ENCODE peak calls at places on chromosomes 11 and 22, in eight cellular contexts. W, O, A, C, H, F, K and G are unnamed samples.
A peak's percentile ranks its signal among the peaks of the same experiment; 100 is the strongest.

GRCh38 chr22:32775957-32776356 is 25.5 kb upstream of the TIMP3 start:
- DNase-seq in W (no peak), O (no peak), A (no peak), C (no peak), H (no peak), F (no peak), K (no peak), G (no peak)

GRCh38 chr11:113526521-113526920 is 51.3 kb upstream of the DRD2 start:
- DNase-seq in W (no peak), O (no peak), A (no peak), C (no peak), H (no peak), F (no peak), K (no peak), G (no peak)

GRCh38 chr22:50000587-50001387 is 11.8 kb downstream of the IL17REL start:
- DNase-seq in W (peak; percentile 51), O (no peak), A (no peak), C (no peak), H (no peak), F (peak; percentile 3), K (no peak), G (no peak)

GRCh38 chr11:106920899-106921504 is 97.3 kb downstream of the GUCY1A2 start:
- DNase-seq in W (no peak), O (no peak), A (no peak), C (no peak), H (no peak), F (no peak), K (no peak), G (no peak)

GRCh38 chr11:84384637-84385227 is 1098.6 kb upstream of the CCDC90B start:
- DNase-seq in W (peak; percentile 59), O (no peak), A (no peak), C (peak; percentile 6), H (no peak), F (peak; percentile 3), K (no peak), G (peak; percentile 66)

GRCh38 chr11:96294289-96294688 is 48.7 kb downstream of the MAML2 start:
- DNase-seq in W (no peak), O (no peak), A (no peak), C (no peak), H (no peak), F (no peak), K (no peak), G (no peak)

GRCh38 chr11:133163463-133164419 is 368.6 kb downstream of the OPCML start:
- DNase-seq in W (no peak), O (no peak), A (no peak), C (peak; percentile 12), H (no peak), F (peak; percentile 21), K (no peak), G (peak; percentile 5)

GRCh38 chr11:1574256-1575242 is 2.5 kb upstream of the DUSP8 start:
- DNase-seq in W (peak; percentile 69), O (no peak), A (no peak), C (peak; percentile 77), H (peak; percentile 41), F (peak; percentile 70), K (peak; percentile 77), G (no peak)

GRCh38 chr22:42500164-42500835 is 19.3 kb downstream of the RRP7A start:
- DNase-seq in W (peak; percentile 92), O (peak; percentile 54), A (peak; percentile 72), C (peak; percentile 98), H (peak; percentile 64), F (peak; percentile 80), K (peak; percentile 93), G (peak; percentile 64)

GRCh38 chr22:30694638-30695350 is at the start of gene OSBP2:
- DNase-seq in W (peak; percentile 61), O (no peak), A (no peak), C (peak; percentile 35), H (peak; percentile 12), F (peak; percentile 18), K (peak; percentile 64), G (no peak)

GRCh38 chr11:100761806-100762205 is 74.7 kb downstream of the ARHGAP42 start:
- DNase-seq in W (no peak), O (no peak), A (no peak), C (no peak), H (no peak), F (no peak), K (no peak), G (no peak)

GRCh38 chr11:118883368-118884071 is at the start of gene CXCR5:
- DNase-seq in W (no peak), O (no peak), A (no peak), C (peak; percentile 83), H (no peak), F (no peak), K (peak; percentile 46), G (peak; percentile 58)

GRCh38 chr11:74288161-74288560 is 23.3 kb downstream of the P4HA3 start:
- DNase-seq in W (no peak), O (no peak), A (no peak), C (no peak), H (no peak), F (peak; percentile 53), K (no peak), G (peak; percentile 95)

GRCh38 chr22:39284142-39284980 is 35.1 kb downstream of the RPL3 start:
- DNase-seq in W (no peak), O (no peak), A (no peak), C (no peak), H (no peak), F (no peak), K (no peak), G (no peak)

GRCh38 chr11:19789840-19790710 is 77.4 kb downstream of the NAV2 start:
- DNase-seq in W (no peak), O (no peak), A (no peak), C (no peak), H (no peak), F (no peak), K (no peak), G (peak; percentile 59)

GRCh38 chr11:25860677-25861445 is 471.1 kb upstream of the ANO3 start:
- DNase-seq in W (no peak), O (peak; percentile 17), A (no peak), C (no peak), H (no peak), F (no peak), K (no peak), G (peak; percentile 38)

GRCh38 chr11:62061356-62062222 is 62.2 kb upstream of the INCENP start:
- DNase-seq in W (no peak), O (no peak), A (no peak), C (no peak), H (no peak), F (no peak), K (no peak), G (no peak)

GRCh38 chr11:121596195-121597145 is 143.7 kb upstream of the SORL1-AS1 start:
- DNase-seq in W (no peak), O (no peak), A (no peak), C (no peak), H (no peak), F (no peak), K (no peak), G (no peak)

GRCh38 chr11:60633645-60634044 is 65.8 kb upstream of the MS4A8 start:
- DNase-seq in W (no peak), O (no peak), A (no peak), C (peak; percentile 60), H (no peak), F (no peak), K (no peak), G (no peak)

GRCh38 chr22:27603111-27603822 is 198.3 kb downstream of the MN1 start:
- DNase-seq in W (no peak), O (no peak), A (no peak), C (no peak), H (no peak), F (no peak), K (no peak), G (no peak)

GRCh38 chr11:71472357-71472885 is 19.4 kb downstream of the NADSYN1 start:
- DNase-seq in W (no peak), O (no peak), A (no peak), C (no peak), H (no peak), F (no peak), K (no peak), G (no peak)

GRCh38 chr11:35357893-35358292 is 61.5 kb downstream of the SLC1A2 start:
- DNase-seq in W (no peak), O (no peak), A (no peak), C (no peak), H (no peak), F (no peak), K (no peak), G (peak; percentile 36)

GRCh38 chr11:23540101-23540561 is 679.9 kb upstream of the CCDC179 start:
- DNase-seq in W (no peak), O (no peak), A (no peak), C (peak; percentile 33), H (no peak), F (peak; percentile 26), K (no peak), G (peak; percentile 46)

GRCh38 chr11:15699978-15700377 is 585.3 kb downstream of the INSC start:
- DNase-seq in W (no peak), O (no peak), A (no peak), C (no peak), H (no peak), F (no peak), K (no peak), G (no peak)

GRCh38 chr22:35484651-35485372 is 55.8 kb upstream of the RASD2 start:
- DNase-seq in W (no peak), O (no peak), A (no peak), C (no peak), H (no peak), F (no peak), K (no peak), G (peak; percentile 35)

GRCh38 chr11:129375731-129376657 is at the start of gene BARX2:
- DNase-seq in W (no peak), O (no peak), A (no peak), C (no peak), H (no peak), F (peak; percentile 43), K (no peak), G (peak; percentile 65)

GRCh38 chr11:66017354-66017753 is 5.5 kb downstream of the CST6 start:
- DNase-seq in W (no peak), O (no peak), A (no peak), C (no peak), H (no peak), F (no peak), K (no peak), G (no peak)

GRCh38 chr11:128814856-128815705 is 52.0 kb downstream of the KCNJ1 start:
- DNase-seq in W (peak; percentile 82), O (no peak), A (no peak), C (no peak), H (no peak), F (peak; percentile 94), K (peak; percentile 82), G (peak; percentile 73)

GRCh38 chr11:123505546-123506299 is 75.7 kb downstream of the GRAMD1B start:
- DNase-seq in W (no peak), O (no peak), A (no peak), C (no peak), H (no peak), F (no peak), K (no peak), G (no peak)

GRCh38 chr11:101870510-101870909 is 44.3 kb upstream of the CEP126 start:
- DNase-seq in W (no peak), O (no peak), A (no peak), C (no peak), H (no peak), F (peak; percentile 9), K (no peak), G (peak; percentile 73)

GRCh38 chr22:49362393-49362792 is 465.3 kb downstream of the BRD1 start:
- DNase-seq in W (peak; percentile 3), O (no peak), A (no peak), C (no peak), H (no peak), F (no peak), K (no peak), G (no peak)

GRCh38 chr11:102727890-102728289 is 3.1 kb upstream of the MMP8 start:
- DNase-seq in W (no peak), O (no peak), A (no peak), C (no peak), H (no peak), F (no peak), K (no peak), G (peak; percentile 58)